ENCODE peak calls at places on chromosomes 16 and 17, in nine cellular contexts. W is right atrium auricular region; O is Panc1; D is AG10803; K is cardiac muscle cell; V is A549; B is GM12878; Q is endothelial cell; X is activated CD8-positive, alpha-beta T cell treated with anti-CD3 and anti-CD28 coated beads for 36 hours. L is an unnamed sample.

GRCh38 chr17:70119545-70119944 is 44.5 kb downstream of the KCNJ16 start:
- DNase-seq in W (no peak), O (no peak), D (no peak), K (no peak), V (no peak), B (no peak), Q (no peak), X (no peak), L (no peak)

GRCh38 chr17:6045621-6046357 is 24.4 kb upstream of the WSCD1 start:
- DNase-seq in W (no peak), O (no peak), D (no peak), K (no peak), V (no peak), B (no peak), Q (no peak), X (no peak), L (no peak)

GRCh38 chr16:46729326-46729995 is 18.7 kb downstream of the MYLK3 start:
- DNase-seq in W (no peak), O (no peak), D (no peak), K (no peak), V (no peak), B (no peak), Q (no peak), X (no peak), L (no peak)

GRCh38 chr16:81095653-81095952 is 592 bp downstream of the GCSH start:
- DNase-seq in W (peak), O (no peak), D (no peak), K (no peak), V (no peak), B (no peak), Q (no peak), X (no peak), L (no peak)

GRCh38 chr16:55240933-55241332 is 83.1 kb upstream of the IRX6 start:
- DNase-seq in W (no peak), O (no peak), D (no peak), K (no peak), V (no peak), B (no peak), Q (no peak), X (no peak), L (no peak)

GRCh38 chr17:40886090-40886489 is 1.0 kb upstream of the KRT20 start:
- DNase-seq in W (no peak), O (no peak), D (peak), K (no peak), V (no peak), B (no peak), Q (no peak), X (no peak), L (peak)

GRCh38 chr16:48965391-48965790 is 316.2 kb downstream of the CBLN1 start:
- DNase-seq in W (no peak), O (no peak), D (peak), K (no peak), V (no peak), B (no peak), Q (no peak), X (no peak), L (no peak)

GRCh38 chr16:8955828-8956227 is 7.9 kb downstream of the USP7 start:
- DNase-seq in W (no peak), O (no peak), D (no peak), K (no peak), V (no peak), B (no peak), Q (no peak), X (no peak), L (no peak)

GRCh38 chr17:68184141-68184571 is 63.7 kb upstream of the AMZ2 start:
- DNase-seq in W (no peak), O (no peak), D (no peak), K (no peak), V (no peak), B (no peak), Q (no peak), X (no peak), L (no peak)

GRCh38 chr16:81036751-81037350 is 1.2 kb downstream of the ATMIN start:
- DNase-seq in W (no peak), O (no peak), D (peak), K (no peak), V (no peak), B (no peak), Q (no peak), X (no peak), L (no peak)

GRCh38 chr17:68613739-68614298 is 12.7 kb upstream of the FAM20A start:
- DNase-seq in W (peak), O (peak), D (peak), K (peak), V (peak), B (no peak), Q (peak), X (peak), L (no peak)

GRCh38 chr16:85634747-85635544 is 21.8 kb downstream of the GSE1 start:
- DNase-seq in W (no peak), O (no peak), D (no peak), K (no peak), V (no peak), B (no peak), Q (peak), X (no peak), L (no peak)

GRCh38 chr17:79790805-79791353 is 6.0 kb downstream of the CBX8 start:
- DNase-seq in W (no peak), O (no peak), D (no peak), K (no peak), V (no peak), B (no peak), Q (no peak), X (no peak), L (no peak)

GRCh38 chr17:11506635-11507034 is 91.6 kb upstream of the DNAH9 start:
- DNase-seq in W (no peak), O (no peak), D (no peak), K (peak), V (no peak), B (no peak), Q (no peak), X (peak), L (no peak)

GRCh38 chr17:63039899-63040602 is 74.0 kb downstream of the TANC2 start:
- DNase-seq in W (no peak), O (no peak), D (peak), K (no peak), V (peak), B (no peak), Q (no peak), X (no peak), L (peak)

GRCh38 chr17:65000798-65001197 is 55.7 kb downstream of the GNA13 start:
- DNase-seq in W (no peak), O (no peak), D (no peak), K (no peak), V (no peak), B (no peak), Q (no peak), X (no peak), L (no peak)

GRCh38 chr16:2702871-2703745 is 16.9 kb downstream of the PRSS27 start:
- DNase-seq in W (no peak), O (no peak), D (no peak), K (no peak), V (no peak), B (no peak), Q (no peak), X (no peak), L (no peak)

GRCh38 chr16:81567987-81568748 is 123.6 kb downstream of the CMIP start:
- DNase-seq in W (no peak), O (no peak), D (peak), K (no peak), V (peak), B (no peak), Q (no peak), X (peak), L (peak)

GRCh38 chr17:34178047-34178446 is 77.0 kb upstream of the CCL2 start:
- DNase-seq in W (no peak), O (no peak), D (no peak), K (peak), V (no peak), B (no peak), Q (no peak), X (no peak), L (no peak)
- TF ChIP-seq CTCF in W (no peak), O (no peak), D (peak), K (no peak), V (no peak), B (no peak), Q (no peak), X (no peak), L (no peak)

DNA sequence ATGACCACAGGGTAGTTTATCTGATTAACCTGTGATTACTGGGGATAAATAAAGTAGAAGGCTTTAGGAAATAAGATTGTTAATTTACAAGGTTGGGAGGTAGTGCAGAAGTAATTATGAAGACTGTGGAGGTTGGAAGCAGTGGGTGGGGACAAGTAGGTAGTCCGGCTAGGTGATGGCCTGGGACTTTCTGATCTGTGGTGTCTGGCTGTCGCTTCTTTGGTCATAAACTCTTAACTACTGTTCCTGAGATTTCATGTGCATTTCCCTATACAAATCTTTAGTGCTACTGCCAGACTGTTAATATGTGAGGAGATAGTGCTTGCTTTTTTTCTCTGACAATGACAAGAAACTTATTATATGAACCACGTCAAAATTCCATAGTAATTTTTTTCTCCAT is 19.5 kb upstream of the HNF1B start:
- DNase-seq in W (no peak), O (no peak), D (no peak), K (no peak), V (no peak), B (no peak), Q (no peak), X (no peak), L (no peak)
- TF ChIP-seq CTCF in W (no peak), O (no peak), D (no peak), K (no peak), V (no peak), B (no peak), Q (no peak), X (no peak), L (no peak)

GRCh38 chr16:28321700-28322411 is 29.5 kb downstream of the SBK1 start:
- DNase-seq in W (no peak), O (no peak), D (peak), K (peak), V (peak), B (no peak), Q (peak), X (peak), L (no peak)
- TF ChIP-seq CTCF in W (no peak), O (peak), D (peak), K (peak), V (peak), B (peak), Q (peak), X (peak), L (peak)

GRCh38 chr17:74408830-74409229 is 23.1 kb upstream of the GPRC5C start:
- DNase-seq in W (no peak), O (no peak), D (no peak), K (no peak), V (no peak), B (no peak), Q (no peak), X (no peak), L (no peak)

GRCh38 chr17:74404802-74405201 is 27.1 kb upstream of the GPRC5C start:
- DNase-seq in W (no peak), O (no peak), D (no peak), K (no peak), V (no peak), B (no peak), Q (no peak), X (no peak), L (no peak)

GRCh38 chr17:74410001-74410443 is 21.9 kb upstream of the GPRC5C start:
- DNase-seq in W (no peak), O (no peak), D (no peak), K (no peak), V (no peak), B (no peak), Q (no peak), X (no peak), L (no peak)

GRCh38 chr17:74407384-74407783 is 24.5 kb upstream of the GPRC5C start:
- DNase-seq in W (no peak), O (no peak), D (no peak), K (no peak), V (no peak), B (no peak), Q (no peak), X (no peak), L (no peak)

DNA sequence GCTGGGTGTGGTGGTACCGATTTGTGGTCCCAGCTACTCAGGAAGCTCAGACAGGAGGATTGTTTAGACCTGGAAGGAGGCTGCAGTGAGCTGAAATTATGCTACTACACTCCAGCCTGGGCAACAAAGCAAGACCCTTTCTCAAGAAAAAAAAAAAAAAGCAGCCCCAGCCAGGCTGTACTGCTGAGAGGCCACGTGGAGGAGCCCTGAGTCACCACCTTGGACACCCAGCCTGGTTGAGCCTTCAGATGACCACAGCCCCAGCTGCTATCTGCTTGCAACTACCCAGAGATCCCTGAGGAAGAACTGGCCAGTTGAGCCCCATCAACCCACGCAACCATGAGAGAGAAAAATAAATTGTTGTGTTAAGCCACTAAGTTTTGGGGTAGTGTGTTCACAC is 23.6 kb upstream of the GPRC5C start:
- DNase-seq in W (no peak), O (no peak), D (peak), K (no peak), V (peak), B (no peak), Q (no peak), X (no peak), L (no peak)
- TF ChIP-seq CTCF in W (no peak), O (no peak), D (no peak), K (peak), V (peak), B (peak), Q (no peak), X (no peak), L (no peak)

GRCh38 chr17:45648642-45649041 is 135.5 kb upstream of the CRHR1 start:
- DNase-seq in W (no peak), O (no peak), D (no peak), K (no peak), V (no peak), B (no peak), Q (peak), X (peak), L (no peak)
- TF ChIP-seq CTCF in W (no peak), O (no peak), D (no peak), K (no peak), V (no peak), B (peak), Q (peak), X (peak), L (peak)